ENCODE peak calls at places on chromosomes 6 and 20, in five cellular contexts. G is vagina, S is breast epithelium, H is spleen, U is GM12878. I is an unnamed sample.

GRCh38 chr6:43883698-43884659 is 114.0 kb downstream of the VEGFA start:
- DNase-seq in G (no peak), S (peak), H (peak), U (peak), I (peak)

GRCh38 chr6:47047479-47048411 is 5.6 kb upstream of the ADGRF1 start:
- DNase-seq in G (no peak), S (peak), H (no peak), U (peak), I (peak)

GRCh38 chr6:112086744-112087135 is 542 bp downstream of the TUBE1 start:
- DNase-seq in G (no peak), S (no peak), H (no peak), U (peak), I (no peak)

GRCh38 chr20:52083627-52084232 is 107.8 kb downstream of the ZFP64 start:
- DNase-seq in G (no peak), S (peak), H (no peak), U (no peak), I (no peak)

GRCh38 chr6:85643530-85644373 is 1.1 kb upstream of the SYNCRIP start:
- DNase-seq in G (no peak), S (peak), H (peak), U (peak), I (peak)

GRCh38 chr20:58712823-58713731 is 20.5 kb downstream of the NPEPL1 start:
- DNase-seq in G (peak), S (peak), H (peak), U (no peak), I (peak)

GRCh38 chr20:34473262-34473883 is 42.8 kb upstream of the DYNLRB1 start:
- DNase-seq in G (no peak), S (no peak), H (no peak), U (no peak), I (peak)

GRCh38 chr6:160300076-160300695 is 41.6 kb upstream of the SLC22A2 start:
- DNase-seq in G (no peak), S (no peak), H (no peak), U (no peak), I (no peak)

GRCh38 chr6:154485784-154486183 is 24.7 kb downstream of the CNKSR3 start:
- DNase-seq in G (no peak), S (no peak), H (peak), U (no peak), I (no peak)

GRCh38 chr20:11411765-11412164 is 505.9 kb upstream of the BTBD3 start:
- DNase-seq in G (no peak), S (no peak), H (no peak), U (no peak), I (no peak)

GRCh38 chr6:79180082-79180481 is 54.4 kb downstream of the HMGN3 start:
- DNase-seq in G (no peak), S (no peak), H (no peak), U (no peak), I (no peak)

GRCh38 chr6:6772751-6773150 is 184.2 kb downstream of the LY86 start:
- DNase-seq in G (no peak), S (no peak), H (no peak), U (no peak), I (no peak)

GRCh38 chr6:7087491-7087979 is 20.2 kb upstream of the RREB1 start:
- DNase-seq in G (no peak), S (no peak), H (no peak), U (peak), I (no peak)

GRCh38 chr6:34560366-34561226 is 4.5 kb upstream of the SPDEF start:
- DNase-seq in G (no peak), S (no peak), H (no peak), U (no peak), I (no peak)

GRCh38 chr6:18503588-18504231 is 116.6 kb downstream of the RNF144B start:
- DNase-seq in G (no peak), S (peak), H (no peak), U (peak), I (peak)

GRCh38 chr6:166119116-166119911 is 48.3 kb downstream of the TBXT start:
- DNase-seq in G (no peak), S (no peak), H (no peak), U (no peak), I (no peak)

GRCh38 chr6:104400844-104401243 is 458.9 kb downstream of the HACE1 start:
- DNase-seq in G (no peak), S (no peak), H (no peak), U (no peak), I (no peak)

GRCh38 chr6:168130168-168130651 is 51.2 kb upstream of the FRMD1 start:
- DNase-seq in G (peak), S (peak), H (no peak), U (no peak), I (no peak)

GRCh38 chr6:145731432-145731831 is 3.9 kb downstream of the EPM2A start:
- DNase-seq in G (no peak), S (no peak), H (no peak), U (no peak), I (no peak)

GRCh38 chr20:39812116-39812515 is 850.0 kb downstream of the DHX35 start:
- DNase-seq in G (no peak), S (no peak), H (no peak), U (no peak), I (no peak)

GRCh38 chr6:111087106-111087835 is at the start of gene SLC16A10:
- DNase-seq in G (no peak), S (peak), H (peak), U (no peak), I (peak)

GRCh38 chr6:38452816-38453215 is 186.9 kb downstream of the BTBD9 start:
- DNase-seq in G (no peak), S (no peak), H (no peak), U (no peak), I (no peak)

GRCh38 chr6:12269100-12269499 is 21.1 kb upstream of the EDN1 start:
- DNase-seq in G (no peak), S (no peak), H (no peak), U (no peak), I (no peak)

GRCh38 chr6:73325656-73326055 is 28.4 kb downstream of the DPPA5 start:
- DNase-seq in G (no peak), S (no peak), H (no peak), U (no peak), I (no peak)

GRCh38 chr20:57392512-57393271 is 1.5 kb downstream of the RBM38 start:
- DNase-seq in G (no peak), S (peak), H (peak), U (no peak), I (no peak)

GRCh38 chr6:12020187-12020791 is 8.2 kb downstream of the HIVEP1 start:
- DNase-seq in G (no peak), S (no peak), H (no peak), U (no peak), I (no peak)

GRCh38 chr6:37668251-37668650 is 29.4 kb downstream of the MDGA1 start:
- DNase-seq in G (no peak), S (no peak), H (no peak), U (no peak), I (no peak)

GRCh38 chr6:160795716-160796115 is 93.7 kb downstream of the PLG start:
- DNase-seq in G (no peak), S (no peak), H (no peak), U (no peak), I (no peak)

GRCh38 chr20:33408313-33408712 is 7.0 kb upstream of the CDK5RAP1 start:
- DNase-seq in G (no peak), S (no peak), H (no peak), U (no peak), I (no peak)

GRCh38 chr6:131683479-131683878 is 17.7 kb downstream of the OR2A4 start:
- DNase-seq in G (no peak), S (no peak), H (no peak), U (peak), I (no peak)

GRCh38 chr6:136989591-136990578 is 54.9 kb downstream of the IL20RA start:
- DNase-seq in G (no peak), S (no peak), H (no peak), U (no peak), I (no peak)

GRCh38 chr20:2300002-2300401 is 4.2 kb downstream of the TGM3 start:
- DNase-seq in G (no peak), S (no peak), H (no peak), U (no peak), I (no peak)

GRCh38 chr20:43460830-43461200 is 3.1 kb downstream of the SRSF6 start:
- DNase-seq in G (no peak), S (no peak), H (no peak), U (no peak), I (no peak)

GRCh38 chr20:43457640-43458421 is at the start of gene SRSF6:
- DNase-seq in G (no peak), S (peak), H (peak), U (peak), I (peak)

GRCh38 chr20:43460172-43460829 is 2.6 kb downstream of the SRSF6 start:
- DNase-seq in G (no peak), S (no peak), H (no peak), U (no peak), I (no peak)

GRCh38 chr20:43458422-43458924 is 777 bp downstream of the SRSF6 start:
- DNase-seq in G (no peak), S (no peak), H (no peak), U (no peak), I (no peak)

DNA sequence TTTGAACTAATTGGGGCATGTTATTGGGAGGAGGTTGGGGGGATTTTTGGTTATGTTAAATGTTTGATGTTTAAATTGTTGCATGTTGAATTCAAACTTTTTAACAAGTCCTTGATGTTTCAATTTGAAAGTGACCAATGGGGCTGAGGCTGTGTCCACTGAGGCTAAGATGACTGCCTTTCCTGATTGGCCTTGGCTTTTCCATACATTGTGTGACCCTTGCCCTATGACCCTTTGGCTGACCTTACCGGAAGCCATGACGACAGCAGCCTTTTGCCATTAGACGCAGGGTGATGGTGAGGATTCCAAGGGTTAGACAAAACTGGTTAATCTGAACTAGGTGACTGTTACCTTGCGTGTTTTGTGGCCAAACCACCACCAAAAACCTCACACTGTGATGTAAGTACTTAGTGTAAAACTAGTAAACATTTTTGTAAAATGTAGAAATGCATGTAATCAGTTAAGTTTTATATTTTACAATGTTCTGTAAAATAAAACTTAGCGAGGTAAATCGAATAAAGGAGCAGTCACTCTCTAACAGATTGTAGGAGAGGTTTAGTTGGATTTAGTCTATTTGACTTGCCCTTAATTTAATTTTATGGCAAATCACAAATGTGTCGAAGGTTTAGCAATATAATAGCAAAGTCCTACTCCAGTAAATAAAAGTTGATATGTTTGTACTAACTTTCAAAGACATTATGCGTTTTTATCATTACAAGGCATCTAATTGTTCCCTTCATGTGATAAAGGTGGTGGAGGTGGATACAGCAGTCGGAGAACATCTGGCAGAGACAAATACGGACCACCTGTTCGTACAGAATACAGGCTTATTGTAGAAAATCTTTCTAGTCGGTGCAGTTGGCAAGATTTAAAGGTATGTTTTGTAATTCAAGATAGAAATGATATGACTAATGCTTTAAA is 1.6 kb downstream of the SRSF6 start:
- DNase-seq in G (no peak), S (no peak), H (no peak), U (no peak), I (no peak)
- TF ChIP-seq POLR2A in G (no peak), S (no peak), H (no peak), U (peak), I (peak)

GRCh38 chr6:9250852-9251251 is 815.5 kb upstream of the SLC35B3 start:
- DNase-seq in G (no peak), S (peak), H (no peak), U (no peak), I (no peak)
- TF ChIP-seq POLR2AphosphoS5 in G (no peak), S (peak), H (no peak), U (no peak), I (no peak)

GRCh38 chr6:158708239-158708638 is 58.4 kb downstream of the SYTL3 start:
- DNase-seq in G (no peak), S (no peak), H (peak), U (no peak), I (no peak)

GRCh38 chr6:158709809-158710208 is 60.0 kb downstream of the SYTL3 start:
- DNase-seq in G (no peak), S (no peak), H (no peak), U (no peak), I (no peak)

GRCh38 chr6:158707120-158707519 is 57.3 kb downstream of the SYTL3 start:
- DNase-seq in G (no peak), S (no peak), H (no peak), U (no peak), I (no peak)

GRCh38 chr6:158706369-158706982 is 56.6 kb downstream of the SYTL3 start:
- DNase-seq in G (no peak), S (no peak), H (peak), U (no peak), I (no peak)

GRCh38 chr6:158707826-158708225 is 58.0 kb downstream of the SYTL3 start:
- DNase-seq in G (no peak), S (peak), H (peak), U (no peak), I (no peak)
- TF ChIP-seq POLR2A in G (no peak), S (no peak), H (no peak), U (no peak), I (no peak)

GRCh38 chr6:10511477-10511876 is 9.7 kb upstream of the GCNT2 start:
- DNase-seq in G (no peak), S (no peak), H (no peak), U (no peak), I (no peak)
- TF ChIP-seq POLR2AphosphoS5 in G (no peak), S (no peak), H (no peak), U (no peak), I (no peak)

DNA sequence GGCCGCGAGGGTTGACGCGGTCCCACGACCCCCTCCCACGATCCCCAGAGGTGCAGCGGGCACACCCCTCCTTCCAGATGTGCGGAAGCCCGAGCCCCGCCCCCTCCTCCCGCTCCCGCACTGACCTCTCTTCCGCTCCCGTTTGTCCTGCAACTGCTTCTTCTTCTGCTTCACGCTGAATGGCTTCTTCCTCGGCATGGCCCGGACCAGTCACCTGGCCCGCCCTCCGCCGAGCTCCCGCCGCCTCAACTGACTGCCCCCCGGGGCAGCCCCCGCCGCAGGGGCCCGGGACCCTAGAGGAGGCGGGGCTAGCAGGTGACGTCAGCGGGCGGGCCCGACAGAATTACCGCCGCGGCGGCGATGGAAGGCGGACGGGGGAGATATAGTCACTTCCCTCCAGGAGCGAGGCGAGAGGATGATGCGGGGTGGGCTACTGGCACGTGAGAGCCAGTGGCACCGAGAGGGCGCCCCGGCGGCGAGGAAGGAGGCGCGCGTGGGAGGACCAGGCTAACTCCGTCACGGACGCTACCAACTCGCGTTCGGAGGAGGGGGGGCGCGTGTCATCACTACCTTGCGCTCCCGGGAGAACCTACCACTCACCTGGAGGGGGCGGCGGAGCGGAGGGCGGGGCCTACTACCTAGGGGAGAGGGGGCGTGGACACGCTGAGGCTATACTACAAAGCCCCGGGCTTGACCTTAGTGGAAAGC is at the start of gene GNL1:
- DNase-seq in G (no peak), S (peak), H (peak), U (peak), I (peak)
- TF ChIP-seq POLR2A in G (peak), S (no peak), H (no peak), U (peak), I (peak)

GRCh38 chr6:41428402-41428994 is 93.1 kb downstream of the NCR2 start:
- DNase-seq in G (no peak), S (no peak), H (no peak), U (no peak), I (no peak)
- TF ChIP-seq POLR2AphosphoS5 in G (no peak), S (no peak), H (no peak), U (no peak), I (no peak)

I was measured in GM12891.